ENCODE peak calls at places on chromosome 11, in nine cellular contexts. One of them, this sample, is unnamed.

GRCh38 chr11:32213223-32213622 is 122.3 kb downstream of the RCN1 start:
- DNase-seq in neural crest cell: no peak
- DNase-seq in astrocyte of the spinal cord: peak
- DNase-seq in GM13976: no peak
- DNase-seq in pancreas: no peak
- DNase-seq in tibial artery: no peak
- DNase-seq in Peyer's patch: no peak
- DNase-seq in HFF-Myc: peak
- DNase-seq in H1: no peak
- DNase-seq in this sample: peak

GRCh38 chr11:82775736-82776346 is 42.2 kb upstream of the FAM181B start:
- DNase-seq in neural crest cell: peak
- DNase-seq in astrocyte of the spinal cord: peak
- DNase-seq in GM13976: peak
- DNase-seq in pancreas: no peak
- DNase-seq in tibial artery: no peak
- DNase-seq in Peyer's patch: no peak
- DNase-seq in HFF-Myc: peak
- DNase-seq in H1: peak
- DNase-seq in this sample: peak

GRCh38 chr11:47394322-47395224 is 13.8 kb upstream of the SLC39A13 start:
- DNase-seq in neural crest cell: no peak
- DNase-seq in astrocyte of the spinal cord: peak
- DNase-seq in GM13976: peak
- DNase-seq in pancreas: peak
- DNase-seq in tibial artery: no peak
- DNase-seq in Peyer's patch: peak
- DNase-seq in HFF-Myc: no peak
- DNase-seq in H1: no peak
- DNase-seq in this sample: no peak

GRCh38 chr11:123719452-123719851 is 22.0 kb downstream of the ZNF202 start:
- DNase-seq in neural crest cell: no peak
- DNase-seq in astrocyte of the spinal cord: peak
- DNase-seq in GM13976: no peak
- DNase-seq in pancreas: no peak
- DNase-seq in tibial artery: no peak
- DNase-seq in Peyer's patch: no peak
- DNase-seq in HFF-Myc: peak
- DNase-seq in H1: no peak
- DNase-seq in this sample: peak

GRCh38 chr11:15636520-15637065 is 521.9 kb downstream of the INSC start:
- DNase-seq in neural crest cell: no peak
- DNase-seq in astrocyte of the spinal cord: no peak
- DNase-seq in GM13976: no peak
- DNase-seq in pancreas: no peak
- DNase-seq in tibial artery: no peak
- DNase-seq in Peyer's patch: no peak
- DNase-seq in HFF-Myc: no peak
- DNase-seq in H1: no peak
- DNase-seq in this sample: no peak

GRCh38 chr11:121741954-121742361 is 289.2 kb upstream of the SORL1-AS1 start:
- DNase-seq in neural crest cell: no peak
- DNase-seq in astrocyte of the spinal cord: peak
- DNase-seq in GM13976: no peak
- DNase-seq in pancreas: no peak
- DNase-seq in tibial artery: peak
- DNase-seq in Peyer's patch: no peak
- DNase-seq in HFF-Myc: no peak
- DNase-seq in H1: no peak
- DNase-seq in this sample: no peak

GRCh38 chr11:61098778-61099177 is 3.5 kb upstream of the CD5 start:
- DNase-seq in neural crest cell: no peak
- DNase-seq in astrocyte of the spinal cord: no peak
- DNase-seq in GM13976: no peak
- DNase-seq in pancreas: no peak
- DNase-seq in tibial artery: no peak
- DNase-seq in Peyer's patch: no peak
- DNase-seq in HFF-Myc: no peak
- DNase-seq in H1: no peak
- DNase-seq in this sample: no peak

GRCh38 chr11:69912911-69913451 is 93.8 kb upstream of the FGF3 start:
- DNase-seq in neural crest cell: no peak
- DNase-seq in astrocyte of the spinal cord: no peak
- DNase-seq in GM13976: no peak
- DNase-seq in pancreas: peak
- DNase-seq in tibial artery: peak
- DNase-seq in Peyer's patch: peak
- DNase-seq in HFF-Myc: no peak
- DNase-seq in H1: no peak
- DNase-seq in this sample: peak

GRCh38 chr11:27012254-27012921 is 18.5 kb downstream of the FIBIN start:
- DNase-seq in neural crest cell: no peak
- DNase-seq in astrocyte of the spinal cord: peak
- DNase-seq in GM13976: no peak
- DNase-seq in pancreas: no peak
- DNase-seq in tibial artery: no peak
- DNase-seq in Peyer's patch: no peak
- DNase-seq in HFF-Myc: peak
- DNase-seq in H1: no peak
- DNase-seq in this sample: peak

GRCh38 chr11:19660076-19660475 is 52.6 kb upstream of the NAV2 start:
- DNase-seq in neural crest cell: no peak
- DNase-seq in astrocyte of the spinal cord: peak
- DNase-seq in GM13976: peak
- DNase-seq in pancreas: no peak
- DNase-seq in tibial artery: no peak
- DNase-seq in Peyer's patch: no peak
- DNase-seq in HFF-Myc: no peak
- DNase-seq in H1: no peak
- DNase-seq in this sample: peak

GRCh38 chr11:15826826-15827225 is 529.5 kb downstream of the SOX6 start:
- DNase-seq in neural crest cell: peak
- DNase-seq in astrocyte of the spinal cord: no peak
- DNase-seq in GM13976: peak
- DNase-seq in pancreas: peak
- DNase-seq in tibial artery: no peak
- DNase-seq in Peyer's patch: peak
- DNase-seq in HFF-Myc: no peak
- DNase-seq in H1: peak
- DNase-seq in this sample: no peak

GRCh38 chr11:104946907-104947306 is 21.5 kb downstream of the CASP4 start:
- DNase-seq in neural crest cell: no peak
- DNase-seq in astrocyte of the spinal cord: peak
- DNase-seq in GM13976: peak
- DNase-seq in pancreas: no peak
- DNase-seq in tibial artery: no peak
- DNase-seq in Peyer's patch: no peak
- DNase-seq in HFF-Myc: no peak
- DNase-seq in H1: no peak
- DNase-seq in this sample: peak

GRCh38 chr11:24622262-24622661 is 125.4 kb downstream of the LUZP2 start:
- DNase-seq in neural crest cell: no peak
- DNase-seq in astrocyte of the spinal cord: no peak
- DNase-seq in GM13976: no peak
- DNase-seq in pancreas: no peak
- DNase-seq in tibial artery: no peak
- DNase-seq in Peyer's patch: no peak
- DNase-seq in HFF-Myc: no peak
- DNase-seq in H1: peak
- DNase-seq in this sample: no peak

GRCh38 chr11:24623121-24623520 is 126.3 kb downstream of the LUZP2 start:
- DNase-seq in neural crest cell: no peak
- DNase-seq in astrocyte of the spinal cord: peak
- DNase-seq in GM13976: no peak
- DNase-seq in pancreas: no peak
- DNase-seq in tibial artery: no peak
- DNase-seq in Peyer's patch: no peak
- DNase-seq in HFF-Myc: no peak
- DNase-seq in H1: no peak
- DNase-seq in this sample: no peak

GRCh38 chr11:24619900-24620299 is 123.0 kb downstream of the LUZP2 start:
- DNase-seq in neural crest cell: no peak
- DNase-seq in astrocyte of the spinal cord: no peak
- DNase-seq in GM13976: no peak
- DNase-seq in pancreas: no peak
- DNase-seq in tibial artery: no peak
- DNase-seq in Peyer's patch: no peak
- DNase-seq in HFF-Myc: no peak
- DNase-seq in H1: no peak
- DNase-seq in this sample: no peak

GRCh38 chr11:24617856-24618255 is 121.0 kb downstream of the LUZP2 start:
- DNase-seq in neural crest cell: no peak
- DNase-seq in astrocyte of the spinal cord: no peak
- DNase-seq in GM13976: no peak
- DNase-seq in pancreas: no peak
- DNase-seq in tibial artery: no peak
- DNase-seq in Peyer's patch: no peak
- DNase-seq in HFF-Myc: no peak
- DNase-seq in H1: no peak
- DNase-seq in this sample: no peak
- TF ChIP-seq CTCF in neural crest cell: no peak
- TF ChIP-seq CTCF in astrocyte of the spinal cord: no peak
- TF ChIP-seq CTCF in GM13976: no peak
- TF ChIP-seq CTCF in pancreas: no peak
- TF ChIP-seq CTCF in tibial artery: no peak
- TF ChIP-seq CTCF in Peyer's patch: no peak
- TF ChIP-seq CTCF in HFF-Myc: no peak
- TF ChIP-seq CTCF in H1: no peak
- TF ChIP-seq CTCF in this sample: no peak

GRCh38 chr11:101848262-101848661 is 66.5 kb upstream of the CEP126 start:
- DNase-seq in neural crest cell: no peak
- DNase-seq in astrocyte of the spinal cord: peak
- DNase-seq in GM13976: no peak
- DNase-seq in pancreas: no peak
- DNase-seq in tibial artery: no peak
- DNase-seq in Peyer's patch: no peak
- DNase-seq in HFF-Myc: no peak
- DNase-seq in H1: no peak
- DNase-seq in this sample: no peak
- TF ChIP-seq CTCF in neural crest cell: peak
- TF ChIP-seq CTCF in astrocyte of the spinal cord: peak
- TF ChIP-seq CTCF in GM13976: no peak
- TF ChIP-seq CTCF in pancreas: peak
- TF ChIP-seq CTCF in tibial artery: peak
- TF ChIP-seq CTCF in Peyer's patch: peak
- TF ChIP-seq CTCF in HFF-Myc: no peak
- TF ChIP-seq CTCF in H1: no peak
- TF ChIP-seq CTCF in this sample: peak

GRCh38 chr11:76860539-76861475 is at the start of gene ACER3:
- DNase-seq in neural crest cell: peak
- DNase-seq in astrocyte of the spinal cord: peak
- DNase-seq in GM13976: peak
- DNase-seq in pancreas: peak
- DNase-seq in tibial artery: peak
- DNase-seq in Peyer's patch: peak
- DNase-seq in HFF-Myc: peak
- DNase-seq in H1: peak
- DNase-seq in this sample: peak
- TF ChIP-seq CTCF in neural crest cell: peak
- TF ChIP-seq CTCF in astrocyte of the spinal cord: peak
- TF ChIP-seq CTCF in GM13976: no peak
- TF ChIP-seq CTCF in pancreas: no peak
- TF ChIP-seq CTCF in tibial artery: peak
- TF ChIP-seq CTCF in Peyer's patch: peak
- TF ChIP-seq CTCF in HFF-Myc: peak
- TF ChIP-seq CTCF in H1: no peak
- TF ChIP-seq CTCF in this sample: peak

DNA sequence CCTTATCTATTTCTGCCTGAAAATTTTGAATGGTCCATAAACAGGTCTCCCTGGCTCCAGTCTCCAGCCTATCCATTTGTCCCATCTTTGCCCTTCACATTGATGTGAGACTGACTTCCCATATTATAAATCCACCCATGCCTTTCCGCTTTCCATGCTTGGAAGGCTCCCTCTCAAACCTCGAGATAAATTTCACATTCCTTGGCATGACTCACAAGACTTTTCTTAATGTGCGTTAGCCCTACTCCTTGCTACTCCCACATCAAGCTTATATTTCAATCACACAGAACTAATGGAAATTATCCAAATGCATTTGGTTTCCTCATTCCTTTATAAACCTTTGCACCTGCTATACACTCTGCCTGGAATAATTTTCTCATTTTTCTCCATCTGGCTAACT is 163.7 kb upstream of the NTM start:
- DNase-seq in neural crest cell: no peak
- DNase-seq in astrocyte of the spinal cord: no peak
- DNase-seq in GM13976: no peak
- DNase-seq in pancreas: no peak
- DNase-seq in tibial artery: no peak
- DNase-seq in Peyer's patch: no peak
- DNase-seq in HFF-Myc: no peak
- DNase-seq in H1: no peak
- DNase-seq in this sample: no peak
- TF ChIP-seq CTCF in neural crest cell: no peak
- TF ChIP-seq CTCF in astrocyte of the spinal cord: no peak
- TF ChIP-seq CTCF in GM13976: no peak
- TF ChIP-seq CTCF in pancreas: no peak
- TF ChIP-seq CTCF in tibial artery: no peak
- TF ChIP-seq CTCF in Peyer's patch: no peak
- TF ChIP-seq CTCF in HFF-Myc: no peak
- TF ChIP-seq CTCF in H1: no peak
- TF ChIP-seq CTCF in this sample: no peak

This sample was measured in HFFc6.